ENCODE peak calls at places on chromosomes 12 and 14, in eight cellular contexts. J, Y, B, Q, A, V, O and W are unnamed samples.

GRCh38 chr12:79187032-79187431 is 322.5 kb downstream of the SYT1 start:
- DNase-seq in V (no peak), A (no peak), J (no peak), Y (no peak), O (no peak), Q (no peak), B (no peak), W (no peak)

GRCh38 chr12:98885778-98886177 is 240.7 kb downstream of the APAF1 start:
- DNase-seq in O (no peak), Y (no peak), Q (no peak), A (no peak), B (no peak), V (no peak), J (no peak), W (no peak)

GRCh38 chr12:4355843-4356327 is 23.6 kb downstream of the FGF23 start:
- DNase-seq in B (peak; percentile 20), J (no peak), V (peak; percentile 33), Y (peak; percentile 12), Q (peak; percentile 7), O (no peak), A (peak; percentile 9), W (no peak)

GRCh38 chr14:77130386-77130785 is 11.2 kb downstream of the ZDHHC22 start:
- DNase-seq in J (no peak), Y (no peak), B (no peak), A (no peak), Q (no peak), V (no peak), O (no peak), W (no peak)

GRCh38 chr12:129531004-129531403 is 372.8 kb downstream of the TMEM132D start:
- DNase-seq in B (peak; percentile 21), Q (no peak), V (no peak), Y (no peak), J (no peak), O (peak; percentile 33), A (no peak), W (no peak)

GRCh38 chr14:89660183-89660582 is 243.2 kb upstream of the FOXN3 start:
- DNase-seq in V (no peak), A (peak; percentile 62), B (no peak), O (no peak), Q (no peak), Y (no peak), J (no peak), W (no peak)

GRCh38 chr12:127803545-127803944 is 463.4 kb upstream of the TMEM132C start:
- DNase-seq in B (peak; percentile 28), Q (no peak), Y (no peak), V (no peak), O (no peak), J (no peak), A (peak; percentile 14), W (no peak)

GRCh38 chr12:66964629-66965028 is 285.8 kb upstream of the GRIP1 start:
- DNase-seq in J (no peak), Y (no peak), Q (peak; percentile 7), A (peak; percentile 5), V (peak; percentile 12), O (no peak), B (peak; percentile 94), W (no peak)

GRCh38 chr14:73759183-73759713 is 45.1 kb upstream of the PNMA1 start:
- DNase-seq in Y (no peak), J (no peak), O (no peak), A (peak; percentile 66), B (peak; percentile 80), Q (no peak), V (no peak), W (no peak)

GRCh38 chr14:51661504-51661903 is 9.8 kb downstream of the FRMD6 start:
- DNase-seq in B (no peak), J (no peak), Q (no peak), V (no peak), Y (no peak), A (no peak), O (no peak), W (no peak)

GRCh38 chr14:82565825-82566224 is 1032.2 kb upstream of the SEL1L start:
- DNase-seq in B (no peak), O (no peak), Y (no peak), Q (no peak), A (no peak), V (no peak), J (no peak), W (no peak)

GRCh38 chr14:104734601-104734990 is 10.6 kb downstream of the ADSS1 start:
- DNase-seq in V (no peak), Q (no peak), J (no peak), A (no peak), B (no peak), O (no peak), Y (no peak), W (no peak)

GRCh38 chr12:67832155-67832554 is 157.1 kb upstream of the IFNG-AS1 start:
- DNase-seq in Y (no peak), Q (no peak), V (no peak), A (no peak), B (no peak), O (no peak), J (no peak), W (no peak)

GRCh38 chr12:52964556-52965336 is 15.8 kb downstream of the KRT18 start:
- DNase-seq in Y (no peak), J (no peak), A (no peak), B (no peak), Q (no peak), V (no peak), O (no peak), W (no peak)

GRCh38 chr14:97603201-97603600 is 806.0 kb downstream of the VRK1 start:
- DNase-seq in Y (no peak), J (no peak), O (no peak), A (no peak), V (peak; percentile 41), B (no peak), Q (no peak), W (no peak)

GRCh38 chr12:6118891-6119568 is 5.4 kb downstream of the VWF start:
- DNase-seq in J (no peak), V (no peak), O (no peak), B (no peak), Q (no peak), Y (no peak), A (no peak), W (no peak)

GRCh38 chr14:23831591-23831990 is 122.0 kb upstream of the DHRS4 start:
- DNase-seq in Q (peak; percentile 40), O (no peak), Y (no peak), V (no peak), J (no peak), A (no peak), B (no peak), W (no peak)

GRCh38 chr12:11853126-11853525 is 203.7 kb downstream of the ETV6 start:
- DNase-seq in V (no peak), Y (no peak), O (no peak), Q (no peak), J (no peak), B (no peak), A (no peak), W (no peak)

GRCh38 chr12:66092559-66093269 is 37.8 kb downstream of the LLPH start:
- DNase-seq in J (no peak), B (peak; percentile 17), O (no peak), Y (no peak), A (peak; percentile 57), Q (peak; percentile 8), V (no peak), W (no peak)

GRCh38 chr12:120119395-120119973 is 2.9 kb upstream of the RAB35 start:
- DNase-seq in A (peak; percentile 88), Q (peak; percentile 51), B (no peak), V (no peak), Y (no peak), O (no peak), J (no peak), W (no peak)

GRCh38 chr12:77120695-77121094 is 55.3 kb upstream of the E2F7 start:
- DNase-seq in V (no peak), J (no peak), A (peak; percentile 62), Q (no peak), Y (no peak), O (no peak), B (peak; percentile 31), W (no peak)

GRCh38 chr14:23112359-23113178 is 6.5 kb downstream of the CEBPE start:
- DNase-seq in V (no peak), Y (no peak), O (no peak), J (no peak), A (no peak), B (no peak), Q (no peak), W (no peak)

GRCh38 chr12:27623645-27624044 is 72.6 kb upstream of the REP15 start:
- DNase-seq in B (no peak), Y (no peak), O (no peak), V (no peak), A (peak; percentile 58), Q (no peak), J (no peak), W (no peak)

GRCh38 chr12:20483776-20484175 is 115.4 kb downstream of the PDE3A start:
- DNase-seq in Q (no peak), O (no peak), J (no peak), V (no peak), B (no peak), A (peak; percentile 51), Y (no peak), W (no peak)

GRCh38 chr12:131203666-131204415 is 250.1 kb downstream of the ADGRD1 start:
- DNase-seq in V (no peak), O (no peak), J (no peak), B (no peak), Q (no peak), A (no peak), Y (no peak), W (peak; percentile 4)

GRCh38 chr14:28651148-28651547 is 115.4 kb upstream of the FOXG1 start:
- DNase-seq in A (peak; percentile 29), Q (peak; percentile 12), V (no peak), O (no peak), Y (no peak), B (peak; percentile 49), J (no peak), W (no peak)

GRCh38 chr14:76376001-76376404 is at the start of gene ESRRB:
- DNase-seq in J (no peak), B (peak; percentile 22), Y (no peak), Q (no peak), O (no peak), V (no peak), A (peak; percentile 22), W (no peak)

GRCh38 chr14:71486274-71486673 is 446.0 kb upstream of the RGS6 start:
- DNase-seq in Q (no peak), B (no peak), V (no peak), J (no peak), Y (no peak), A (no peak), O (no peak), W (no peak)

GRCh38 chr12:44627767-44628166 is 248.3 kb downstream of the NELL2 start:
- DNase-seq in Q (no peak), V (no peak), J (no peak), O (no peak), A (no peak), Y (no peak), B (no peak), W (no peak)

GRCh38 chr12:45089417-45089816 is 38.5 kb upstream of the DBX2 start:
- DNase-seq in O (no peak), J (no peak), Q (no peak), B (no peak), V (no peak), A (no peak), Y (no peak), W (no peak)

GRCh38 chr14:99663716-99664635 is 19.0 kb downstream of the HHIPL1 start:
- DNase-seq in J (no peak), Q (no peak), O (no peak), V (no peak), Y (no peak), A (no peak), B (no peak), W (no peak)

GRCh38 chr12:120581998-120582397 is 796 bp upstream of the POP5 start:
- DNase-seq in Y (no peak), O (no peak), A (no peak), B (no peak), V (no peak), J (no peak), Q (no peak), W (no peak)

GRCh38 chr14:105091335-105092123 is 26.3 kb upstream of the GPR132 start:
- DNase-seq in Q (peak; percentile 85), O (no peak), V (no peak), B (peak; percentile 90), A (peak; percentile 78), J (no peak), Y (no peak), W (peak; percentile 94)

GRCh38 chr12:52010152-52010622 is 3.4 kb downstream of the TAMALIN start:
- DNase-seq in Q (peak; percentile 39), V (no peak), J (no peak), A (peak; percentile 67), B (peak; percentile 83), O (no peak), Y (no peak), W (peak; percentile 62)